ENCODE peak calls at places on chromosomes 5 and 9, in four cellular contexts. One of them, this sample, is unnamed.

GRCh38 chr9:120730661-120731514 is 16.6 kb upstream of the MEGF9 start:
- DNase-seq in SK-N-SH: no peak
- DNase-seq in HepG2: peak
- DNase-seq in K562: no peak
- DNase-seq in this sample: no peak

GRCh38 chr9:111965566-111966019 is 69.0 kb downstream of the UGCG start:
- DNase-seq in SK-N-SH: no peak
- DNase-seq in HepG2: peak
- DNase-seq in K562: no peak
- DNase-seq in this sample: peak

GRCh38 chr5:145801195-145801594 is 33.9 kb downstream of the PRELID2 start:
- DNase-seq in SK-N-SH: no peak
- DNase-seq in HepG2: no peak
- DNase-seq in K562: no peak
- DNase-seq in this sample: no peak

GRCh38 chr5:146082798-146083197 is 22.6 kb downstream of the PLAC8L1 start:
- DNase-seq in SK-N-SH: no peak
- DNase-seq in HepG2: no peak
- DNase-seq in K562: no peak
- DNase-seq in this sample: peak

GRCh38 chr5:137751869-137752491 is 2.2 kb downstream of the HNRNPA0 start:
- DNase-seq in SK-N-SH: peak
- DNase-seq in HepG2: peak
- DNase-seq in K562: peak
- DNase-seq in this sample: no peak

GRCh38 chr9:101121836-101122399 is 93.4 kb downstream of the PLPPR1 start:
- DNase-seq in SK-N-SH: no peak
- DNase-seq in HepG2: no peak
- DNase-seq in K562: no peak
- DNase-seq in this sample: no peak

GRCh38 chr5:61408476-61409168 is 76.6 kb downstream of the ZSWIM6 start:
- DNase-seq in SK-N-SH: peak
- DNase-seq in HepG2: peak
- DNase-seq in K562: peak
- DNase-seq in this sample: peak

GRCh38 chr5:2908086-2908485 is 156.6 kb upstream of the IRX2 start:
- DNase-seq in SK-N-SH: no peak
- DNase-seq in HepG2: no peak
- DNase-seq in K562: no peak
- DNase-seq in this sample: no peak

GRCh38 chr5:77449277-77449676 is 42.8 kb downstream of the WDR41 start:
- DNase-seq in SK-N-SH: no peak
- DNase-seq in HepG2: no peak
- DNase-seq in K562: peak
- DNase-seq in this sample: no peak

GRCh38 chr9:87702921-87703320 is 23.0 kb upstream of the CTSL start:
- DNase-seq in SK-N-SH: no peak
- DNase-seq in HepG2: no peak
- DNase-seq in K562: no peak
- DNase-seq in this sample: no peak

GRCh38 chr9:20941177-20941690 is 90.2 kb downstream of the HACD4 start:
- DNase-seq in SK-N-SH: peak
- DNase-seq in HepG2: peak
- DNase-seq in K562: no peak
- DNase-seq in this sample: peak

GRCh38 chr9:95261890-95262289 is 55.6 kb downstream of the FANCC start:
- DNase-seq in SK-N-SH: no peak
- DNase-seq in HepG2: peak
- DNase-seq in K562: peak
- DNase-seq in this sample: no peak

GRCh38 chr9:133488686-133489252 is 9.9 kb upstream of the SLC2A6 start:
- DNase-seq in SK-N-SH: no peak
- DNase-seq in HepG2: no peak
- DNase-seq in K562: no peak
- DNase-seq in this sample: no peak

DNA sequence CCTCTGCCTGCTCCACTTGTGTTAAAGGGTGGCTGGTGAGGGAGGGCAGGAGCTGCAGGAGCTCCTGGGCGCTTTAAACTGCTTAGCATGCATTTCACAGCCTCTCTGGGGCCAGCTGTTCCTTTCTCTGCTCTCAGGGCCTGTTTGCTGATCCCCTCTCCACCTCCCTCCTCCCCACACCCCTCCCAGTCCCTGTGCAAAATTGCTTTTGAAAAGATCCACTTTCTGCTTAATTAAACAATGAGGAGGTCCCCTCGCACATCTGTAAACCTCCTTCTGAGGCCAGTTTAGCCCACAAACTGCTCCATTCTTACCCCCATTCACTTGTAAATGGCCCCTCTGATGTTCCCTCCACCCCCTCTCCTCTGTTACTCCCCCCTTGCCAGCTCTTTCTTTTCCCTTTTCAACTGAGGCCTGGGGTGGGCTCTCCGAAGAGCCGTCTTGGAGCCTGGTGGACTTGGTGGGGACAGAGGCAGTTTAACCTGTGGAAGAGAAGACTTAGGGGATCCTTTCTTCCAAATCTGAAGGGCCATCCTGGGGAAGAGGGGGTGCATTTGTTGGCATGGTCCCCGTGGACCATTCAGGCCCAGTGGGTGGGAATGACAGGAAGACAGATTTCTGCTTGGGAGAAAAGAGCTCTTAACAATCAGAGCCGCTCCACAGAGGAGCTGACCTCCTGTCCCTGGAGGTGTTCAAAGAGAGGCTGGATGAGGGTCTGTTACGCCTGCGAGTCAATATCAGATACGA is 12.0 kb downstream of the URM1 start:
- DNase-seq in SK-N-SH: no peak
- DNase-seq in HepG2: no peak
- DNase-seq in K562: no peak
- DNase-seq in this sample: no peak
- TF ChIP-seq NFIC in SK-N-SH: no peak
- TF ChIP-seq NFIC in HepG2: no peak
- TF ChIP-seq NFIC in K562: no peak
- TF ChIP-seq NFIC in this sample: no peak

DNA sequence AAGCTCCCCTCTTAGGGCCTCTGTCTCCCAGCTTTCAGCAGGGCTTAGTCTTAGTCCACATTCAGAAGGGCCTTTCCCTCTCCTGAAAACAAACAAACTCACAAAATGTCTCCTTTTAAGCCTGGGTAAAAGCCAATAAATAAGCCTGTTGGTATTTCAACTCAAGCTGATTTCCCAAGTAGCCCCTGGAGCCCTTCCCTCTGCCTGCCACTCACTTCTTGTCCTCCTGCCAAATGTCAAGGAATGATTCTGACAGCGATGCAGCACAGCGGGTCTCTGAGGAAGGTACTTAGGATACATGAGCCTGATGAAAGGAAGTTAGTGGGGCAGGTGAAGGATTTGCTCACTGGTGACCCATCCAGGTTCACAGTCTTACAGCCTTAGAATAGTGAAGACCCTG is 210.5 kb downstream of the PJA2 start:
- DNase-seq in SK-N-SH: no peak
- DNase-seq in HepG2: no peak
- DNase-seq in K562: no peak
- DNase-seq in this sample: no peak
- TF ChIP-seq NFIC in SK-N-SH: no peak
- TF ChIP-seq NFIC in HepG2: no peak
- TF ChIP-seq NFIC in K562: no peak
- TF ChIP-seq NFIC in this sample: no peak

DNA sequence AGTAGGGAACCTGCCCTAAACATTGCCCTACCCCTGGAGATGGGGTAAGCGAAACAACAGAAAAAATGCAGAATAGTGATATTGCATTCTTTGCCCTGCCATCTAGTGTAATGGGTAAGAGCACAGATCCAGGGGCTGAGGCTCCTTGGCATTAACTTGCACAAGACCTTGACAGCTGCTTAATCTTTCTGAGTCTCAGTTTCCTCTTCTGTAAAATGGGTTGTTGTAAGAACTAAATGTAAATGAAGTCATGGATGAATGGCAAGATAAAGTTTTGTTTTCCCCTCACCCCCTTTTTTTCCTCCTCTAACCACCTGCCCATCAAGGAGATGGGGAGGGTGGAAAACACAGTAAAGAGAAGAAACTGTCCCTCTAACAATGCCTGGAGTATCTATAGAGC is 47.7 kb upstream of the ZNF366 start:
- DNase-seq in SK-N-SH: no peak
- DNase-seq in HepG2: no peak
- DNase-seq in K562: no peak
- DNase-seq in this sample: no peak
- TF ChIP-seq NFIC in SK-N-SH: no peak
- TF ChIP-seq NFIC in HepG2: no peak
- TF ChIP-seq NFIC in K562: no peak
- TF ChIP-seq NFIC in this sample: no peak

DNA sequence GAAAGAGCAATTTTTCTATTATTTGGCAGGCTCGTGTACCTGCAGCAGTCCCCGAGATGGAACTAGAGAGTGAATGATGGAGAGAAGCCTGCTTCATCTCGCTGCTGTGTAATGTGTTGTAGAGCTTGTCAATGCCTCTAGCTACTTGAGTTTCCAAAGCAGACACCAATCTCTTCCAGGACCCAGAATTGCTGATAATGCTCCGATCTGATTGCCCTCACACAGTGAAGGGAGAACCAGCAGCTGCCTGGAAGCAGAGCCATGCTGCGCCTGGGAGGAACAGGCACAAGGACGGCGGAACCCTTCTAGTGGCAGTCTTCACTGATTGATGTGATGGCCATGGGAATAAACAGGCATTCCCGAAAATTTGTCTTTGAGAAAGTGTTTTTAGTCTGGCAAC is 288.0 kb downstream of the ICE1 start:
- DNase-seq in SK-N-SH: peak
- DNase-seq in HepG2: no peak
- DNase-seq in K562: no peak
- DNase-seq in this sample: no peak
- TF ChIP-seq NFIC in SK-N-SH: no peak
- TF ChIP-seq NFIC in HepG2: no peak
- TF ChIP-seq NFIC in K562: no peak
- TF ChIP-seq NFIC in this sample: no peak

DNA sequence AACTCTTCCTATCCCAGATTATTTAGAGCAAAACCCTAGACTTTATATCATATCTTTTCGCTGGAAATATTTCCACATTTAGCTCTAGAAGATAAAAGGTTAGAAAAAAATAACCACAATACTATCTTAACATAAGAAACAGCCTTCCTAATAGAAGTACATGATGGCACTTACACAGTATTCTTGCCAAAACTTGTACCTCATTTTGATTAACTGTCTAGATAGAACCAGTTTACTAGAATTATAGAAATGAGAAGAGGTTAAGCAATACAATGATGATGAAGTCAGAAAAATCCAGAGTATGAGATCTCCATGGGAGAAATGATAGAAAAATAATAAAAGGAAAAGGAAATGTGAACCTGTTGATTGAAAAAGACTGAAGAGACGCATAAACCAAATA is 63.1 kb downstream of the SLC12A2 start:
- DNase-seq in SK-N-SH: no peak
- DNase-seq in HepG2: no peak
- DNase-seq in K562: no peak
- DNase-seq in this sample: no peak
- TF ChIP-seq NFIC in SK-N-SH: no peak
- TF ChIP-seq NFIC in HepG2: no peak
- TF ChIP-seq NFIC in K562: no peak
- TF ChIP-seq NFIC in this sample: no peak

GRCh38 chr5:136006164-136006563 is 22.6 kb upstream of the TGFBI start:
- DNase-seq in SK-N-SH: no peak
- DNase-seq in HepG2: no peak
- DNase-seq in K562: no peak
- DNase-seq in this sample: no peak
- TF ChIP-seq NFIC in SK-N-SH: no peak
- TF ChIP-seq NFIC in HepG2: no peak
- TF ChIP-seq NFIC in K562: no peak
- TF ChIP-seq NFIC in this sample: no peak

This sample was measured in GM12878.